ENCODE peak calls at places on chromosomes 12 and 14, in ten cellular contexts. R, P, L, Z, B, F, K, I, A and O are unnamed samples.

GRCh38 chr14:96268426-96269358 is 12.7 kb downstream of the BDKRB1 start:
- DNase-seq in R (peak; percentile 29), P (peak; percentile 98), L (no peak), Z (peak; percentile 51), B (peak; percentile 62), F (peak; percentile 96), K (peak; percentile 94), I (peak; percentile 78), A (no peak), O (no peak)

GRCh38 chr12:110600254-110600653 is 13.7 kb upstream of the TCTN1 start:
- DNase-seq in R (peak; percentile 60), P (peak; percentile 68), L (no peak), Z (peak; percentile 45), B (no peak), F (peak; percentile 58), K (peak; percentile 60), I (peak; percentile 77), A (no peak), O (peak; percentile 55)

GRCh38 chr14:26403760-26404159 is 194.1 kb downstream of the NOVA1 start:
- DNase-seq in R (no peak), P (no peak), L (no peak), Z (no peak), B (no peak), F (no peak), K (no peak), I (no peak), A (no peak), O (no peak)

GRCh38 chr12:57751432-57751787 is 700 bp downstream of the CDK4 start:
- DNase-seq in R (no peak), P (no peak), L (no peak), Z (no peak), B (no peak), F (no peak), K (no peak), I (no peak), A (no peak), O (no peak)

GRCh38 chr12:64672925-64673409 is 62.7 kb downstream of the RASSF3 start:
- DNase-seq in R (no peak), P (no peak), L (no peak), Z (peak; percentile 33), B (peak; percentile 91), F (no peak), K (no peak), I (peak; percentile 62), A (peak; percentile 83), O (peak; percentile 56)

GRCh38 chr14:58705066-58705465 is 67.3 kb downstream of the DACT1 start:
- DNase-seq in R (no peak), P (peak; percentile 35), L (no peak), Z (no peak), B (no peak), F (no peak), K (peak; percentile 29), I (no peak), A (no peak), O (no peak)

GRCh38 chr14:36944307-36945010 is 227.9 kb downstream of the SLC25A21 start:
- DNase-seq in R (no peak), P (peak; percentile 71), L (no peak), Z (no peak), B (no peak), F (peak; percentile 20), K (peak; percentile 61), I (peak; percentile 22), A (no peak), O (no peak)

GRCh38 chr14:22918519-22918808 is 485 bp downstream of the RBM23 start:
- DNase-seq in R (no peak), P (no peak), L (no peak), Z (no peak), B (peak; percentile 56), F (no peak), K (peak; percentile 13), I (no peak), A (no peak), O (no peak)

GRCh38 chr14:70663707-70664179 is 22.0 kb downstream of the TTC9 start:
- DNase-seq in R (no peak), P (peak; percentile 28), L (no peak), Z (no peak), B (peak; percentile 54), F (no peak), K (peak; percentile 57), I (no peak), A (no peak), O (no peak)

GRCh38 chr12:52151859-52152783 is 39.7 kb downstream of the KRT80 start:
- DNase-seq in R (no peak), P (peak; percentile 44), L (peak; percentile 74), Z (peak; percentile 89), B (peak; percentile 85), F (peak; percentile 75), K (peak; percentile 91), I (peak; percentile 94), A (peak; percentile 91), O (no peak)

GRCh38 chr12:51773145-51773869 is 75.2 kb downstream of the FIGNL2 start:
- DNase-seq in R (no peak), P (peak; percentile 58), L (no peak), Z (peak; percentile 8), B (no peak), F (peak; percentile 44), K (peak; percentile 60), I (peak; percentile 50), A (no peak), O (peak; percentile 10)

GRCh38 chr12:4143909-4144308 is 129.7 kb upstream of the CCND2 start:
- DNase-seq in R (no peak), P (no peak), L (no peak), Z (no peak), B (no peak), F (no peak), K (no peak), I (peak; percentile 43), A (no peak), O (peak; percentile 37)

GRCh38 chr12:20000229-20000869 is 368.0 kb upstream of the PDE3A start:
- DNase-seq in R (no peak), P (peak; percentile 13), L (no peak), Z (no peak), B (no peak), F (no peak), K (no peak), I (no peak), A (no peak), O (no peak)

GRCh38 chr14:67524152-67524963 is 8.7 kb upstream of the PLEKHH1 start:
- DNase-seq in R (no peak), P (peak; percentile 18), L (no peak), Z (peak; percentile 48), B (no peak), F (no peak), K (no peak), I (no peak), A (no peak), O (no peak)

GRCh38 chr12:95277139-95277538 is 59.5 kb downstream of the VEZT start:
- DNase-seq in R (no peak), P (peak; percentile 88), L (no peak), Z (no peak), B (no peak), F (no peak), K (peak; percentile 72), I (no peak), A (no peak), O (no peak)

GRCh38 chr12:78194448-78194847 is 363.8 kb downstream of the NAV3 start:
- DNase-seq in R (no peak), P (peak; percentile 96), L (no peak), Z (no peak), B (no peak), F (peak; percentile 3), K (peak; percentile 71), I (no peak), A (no peak), O (no peak)

GRCh38 chr12:27667540-27667939 is 28.7 kb upstream of the REP15 start:
- DNase-seq in R (no peak), P (peak; percentile 79), L (no peak), Z (no peak), B (no peak), F (no peak), K (peak; percentile 94), I (no peak), A (no peak), O (no peak)

GRCh38 chr14:24339284-24340151 is at the start of gene RIPK3:
- DNase-seq in R (no peak), P (no peak), L (no peak), Z (no peak), B (peak; percentile 93), F (no peak), K (peak; percentile 53), I (no peak), A (peak; percentile 90), O (no peak)

GRCh38 chr12:66140726-66141125 is 10.2 kb upstream of the LLPH start:
- DNase-seq in R (peak; percentile 20), P (no peak), L (no peak), Z (peak; percentile 46), B (no peak), F (no peak), K (no peak), I (peak; percentile 22), A (no peak), O (no peak)

GRCh38 chr12:120362516-120363273 is 6.3 kb downstream of the MSI1 start:
- DNase-seq in R (no peak), P (no peak), L (no peak), Z (no peak), B (peak; percentile 70), F (no peak), K (no peak), I (no peak), A (no peak), O (no peak)

GRCh38 chr14:99619873-99620834 is 16.1 kb upstream of the CCDC85C start:
- DNase-seq in R (no peak), P (no peak), L (no peak), Z (no peak), B (no peak), F (peak; percentile 44), K (peak; percentile 63), I (no peak), A (no peak), O (no peak)

GRCh38 chr14:24365600-24366374 is 2.2 kb upstream of the NFATC4 start:
- DNase-seq in R (peak; percentile 92), P (peak; percentile 94), L (peak; percentile 93), Z (peak; percentile 75), B (peak; percentile 93), F (no peak), K (peak; percentile 84), I (peak; percentile 86), A (peak; percentile 86), O (peak; percentile 85)

GRCh38 chr14:104082807-104083206 is 2.7 kb upstream of the ASPG start:
- DNase-seq in R (peak; percentile 23), P (no peak), L (no peak), Z (no peak), B (peak; percentile 74), F (no peak), K (no peak), I (no peak), A (no peak), O (no peak)

GRCh38 chr14:78107171-78107570 is 63.0 kb upstream of the NRXN3 start:
- DNase-seq in R (no peak), P (no peak), L (no peak), Z (no peak), B (no peak), F (no peak), K (no peak), I (no peak), A (no peak), O (no peak)

GRCh38 chr12:69523433-69524330 is 53.5 kb downstream of the FRS2 start:
- DNase-seq in R (no peak), P (no peak), L (no peak), Z (no peak), B (no peak), F (no peak), K (no peak), I (no peak), A (no peak), O (no peak)

GRCh38 chr12:64781374-64782029 is 22.3 kb upstream of the GNS start:
- DNase-seq in R (no peak), P (no peak), L (no peak), Z (peak; percentile 69), B (no peak), F (peak; percentile 48), K (no peak), I (no peak), A (no peak), O (no peak)

GRCh38 chr14:79318371-79318770 is 892.9 kb downstream of the DIO2 start:
- DNase-seq in R (no peak), P (no peak), L (no peak), Z (no peak), B (no peak), F (no peak), K (no peak), I (no peak), A (no peak), O (no peak)

GRCh38 chr14:59282366-59282765 is 93.9 kb downstream of the DAAM1 start:
- DNase-seq in R (no peak), P (peak; percentile 89), L (no peak), Z (no peak), B (no peak), F (peak; percentile 36), K (peak; percentile 22), I (no peak), A (no peak), O (no peak)